ENCODE peak calls at places on chromosomes 13 and 19, in eight cellular contexts. One of them, this sample, is unnamed.

GRCh38 chr19:52473655-52474350 is 20.4 kb downstream of the ZNF578 start:
- DNase-seq in HEK293T: no peak
- DNase-seq in BJ: no peak
- DNase-seq in astrocyte of the hippocampus: no peak
- DNase-seq in stimulated activated CD4-positive, alpha-beta T cell treated with anti-CD3 and anti-CD28 coated beads, Interleukin-12 subunit alpha, Interleukin-12 subunit beta, amount 100 ng/mL, for 4 hours: no peak
- DNase-seq in IMR-90: no peak
- DNase-seq in heart left ventricle: no peak
- DNase-seq in gastrocnemius medialis: no peak
- DNase-seq in this sample: no peak

GRCh38 chr19:45097776-45098520 is 5.0 kb downstream of the PPP1R37 start:
- DNase-seq in HEK293T: no peak
- DNase-seq in BJ: peak; percentile 78
- DNase-seq in astrocyte of the hippocampus: peak; percentile 89
- DNase-seq in stimulated activated CD4-positive, alpha-beta T cell treated with anti-CD3 and anti-CD28 coated beads, Interleukin-12 subunit alpha, Interleukin-12 subunit beta, amount 100 ng/mL, for 4 hours: no peak
- DNase-seq in IMR-90: peak; percentile 98
- DNase-seq in heart left ventricle: no peak
- DNase-seq in gastrocnemius medialis: peak; percentile 90
- DNase-seq in this sample: peak; percentile 84

GRCh38 chr13:77239312-77239711 is 87.6 kb downstream of the MYCBP2 start:
- DNase-seq in HEK293T: no peak
- DNase-seq in BJ: no peak
- DNase-seq in astrocyte of the hippocampus: no peak
- DNase-seq in stimulated activated CD4-positive, alpha-beta T cell treated with anti-CD3 and anti-CD28 coated beads, Interleukin-12 subunit alpha, Interleukin-12 subunit beta, amount 100 ng/mL, for 4 hours: no peak
- DNase-seq in IMR-90: peak; percentile 48
- DNase-seq in heart left ventricle: no peak
- DNase-seq in gastrocnemius medialis: no peak
- DNase-seq in this sample: no peak

GRCh38 chr19:15404780-15405211 is 14.0 kb downstream of the AKAP8L start:
- DNase-seq in HEK293T: no peak
- DNase-seq in BJ: no peak
- DNase-seq in astrocyte of the hippocampus: no peak
- DNase-seq in stimulated activated CD4-positive, alpha-beta T cell treated with anti-CD3 and anti-CD28 coated beads, Interleukin-12 subunit alpha, Interleukin-12 subunit beta, amount 100 ng/mL, for 4 hours: no peak
- DNase-seq in IMR-90: no peak
- DNase-seq in heart left ventricle: no peak
- DNase-seq in gastrocnemius medialis: no peak
- DNase-seq in this sample: no peak

GRCh38 chr19:3814648-3815047 is 28.5 kb upstream of the MATK start:
- DNase-seq in HEK293T: no peak
- DNase-seq in BJ: no peak
- DNase-seq in astrocyte of the hippocampus: no peak
- DNase-seq in stimulated activated CD4-positive, alpha-beta T cell treated with anti-CD3 and anti-CD28 coated beads, Interleukin-12 subunit alpha, Interleukin-12 subunit beta, amount 100 ng/mL, for 4 hours: no peak
- DNase-seq in IMR-90: no peak
- DNase-seq in heart left ventricle: no peak
- DNase-seq in gastrocnemius medialis: no peak
- DNase-seq in this sample: no peak

GRCh38 chr13:51495300-51495699 is 42.5 kb upstream of the INTS6 start:
- DNase-seq in HEK293T: no peak
- DNase-seq in BJ: no peak
- DNase-seq in astrocyte of the hippocampus: no peak
- DNase-seq in stimulated activated CD4-positive, alpha-beta T cell treated with anti-CD3 and anti-CD28 coated beads, Interleukin-12 subunit alpha, Interleukin-12 subunit beta, amount 100 ng/mL, for 4 hours: no peak
- DNase-seq in IMR-90: no peak
- DNase-seq in heart left ventricle: no peak
- DNase-seq in gastrocnemius medialis: no peak
- DNase-seq in this sample: no peak

GRCh38 chr19:10774893-10775292 is 57.0 kb downstream of the DNM2 start:
- DNase-seq in HEK293T: no peak
- DNase-seq in BJ: no peak
- DNase-seq in astrocyte of the hippocampus: no peak
- DNase-seq in stimulated activated CD4-positive, alpha-beta T cell treated with anti-CD3 and anti-CD28 coated beads, Interleukin-12 subunit alpha, Interleukin-12 subunit beta, amount 100 ng/mL, for 4 hours: no peak
- DNase-seq in IMR-90: no peak
- DNase-seq in heart left ventricle: no peak
- DNase-seq in gastrocnemius medialis: no peak
- DNase-seq in this sample: no peak

GRCh38 chr19:43662487-43662886 is 7.5 kb downstream of the PLAUR start:
- DNase-seq in HEK293T: peak; percentile 42
- DNase-seq in BJ: no peak
- DNase-seq in astrocyte of the hippocampus: peak; percentile 36
- DNase-seq in stimulated activated CD4-positive, alpha-beta T cell treated with anti-CD3 and anti-CD28 coated beads, Interleukin-12 subunit alpha, Interleukin-12 subunit beta, amount 100 ng/mL, for 4 hours: no peak
- DNase-seq in IMR-90: no peak
- DNase-seq in heart left ventricle: no peak
- DNase-seq in gastrocnemius medialis: no peak
- DNase-seq in this sample: no peak

GRCh38 chr13:55553736-55554135 is 1587.0 kb upstream of the PRR20A start:
- DNase-seq in HEK293T: no peak
- DNase-seq in BJ: no peak
- DNase-seq in astrocyte of the hippocampus: no peak
- DNase-seq in stimulated activated CD4-positive, alpha-beta T cell treated with anti-CD3 and anti-CD28 coated beads, Interleukin-12 subunit alpha, Interleukin-12 subunit beta, amount 100 ng/mL, for 4 hours: no peak
- DNase-seq in IMR-90: no peak
- DNase-seq in heart left ventricle: no peak
- DNase-seq in gastrocnemius medialis: no peak
- DNase-seq in this sample: no peak

GRCh38 chr13:29893438-29893837 is 43.0 kb upstream of the UBL3 start:
- DNase-seq in HEK293T: no peak
- DNase-seq in BJ: no peak
- DNase-seq in astrocyte of the hippocampus: no peak
- DNase-seq in stimulated activated CD4-positive, alpha-beta T cell treated with anti-CD3 and anti-CD28 coated beads, Interleukin-12 subunit alpha, Interleukin-12 subunit beta, amount 100 ng/mL, for 4 hours: no peak
- DNase-seq in IMR-90: peak; percentile 51
- DNase-seq in heart left ventricle: no peak
- DNase-seq in gastrocnemius medialis: no peak
- DNase-seq in this sample: no peak

GRCh38 chr19:55703790-55704215 is 28.8 kb downstream of the EPN1 start:
- DNase-seq in HEK293T: peak; percentile 39
- DNase-seq in BJ: no peak
- DNase-seq in astrocyte of the hippocampus: peak; percentile 28
- DNase-seq in stimulated activated CD4-positive, alpha-beta T cell treated with anti-CD3 and anti-CD28 coated beads, Interleukin-12 subunit alpha, Interleukin-12 subunit beta, amount 100 ng/mL, for 4 hours: peak; percentile 54
- DNase-seq in IMR-90: no peak
- DNase-seq in heart left ventricle: peak; percentile 77
- DNase-seq in gastrocnemius medialis: no peak
- DNase-seq in this sample: peak; percentile 50

GRCh38 chr19:33294058-33294798 is 8.1 kb downstream of the CEBPA start:
- DNase-seq in HEK293T: no peak
- DNase-seq in BJ: no peak
- DNase-seq in astrocyte of the hippocampus: no peak
- DNase-seq in stimulated activated CD4-positive, alpha-beta T cell treated with anti-CD3 and anti-CD28 coated beads, Interleukin-12 subunit alpha, Interleukin-12 subunit beta, amount 100 ng/mL, for 4 hours: no peak
- DNase-seq in IMR-90: no peak
- DNase-seq in heart left ventricle: peak; percentile 4
- DNase-seq in gastrocnemius medialis: no peak
- DNase-seq in this sample: no peak

GRCh38 chr13:111153977-111154332 is 38.8 kb downstream of the ARHGEF7 start:
- DNase-seq in HEK293T: peak; percentile 17
- DNase-seq in BJ: no peak
- DNase-seq in astrocyte of the hippocampus: no peak
- DNase-seq in stimulated activated CD4-positive, alpha-beta T cell treated with anti-CD3 and anti-CD28 coated beads, Interleukin-12 subunit alpha, Interleukin-12 subunit beta, amount 100 ng/mL, for 4 hours: peak; percentile 40
- DNase-seq in IMR-90: no peak
- DNase-seq in heart left ventricle: peak; percentile 71
- DNase-seq in gastrocnemius medialis: peak; percentile 26
- DNase-seq in this sample: no peak

GRCh38 chr13:26062853-26063444 is 11.1 kb upstream of the SHISA2 start:
- DNase-seq in HEK293T: peak; percentile 18
- DNase-seq in BJ: no peak
- DNase-seq in astrocyte of the hippocampus: peak; percentile 79
- DNase-seq in stimulated activated CD4-positive, alpha-beta T cell treated with anti-CD3 and anti-CD28 coated beads, Interleukin-12 subunit alpha, Interleukin-12 subunit beta, amount 100 ng/mL, for 4 hours: no peak
- DNase-seq in IMR-90: peak; percentile 33
- DNase-seq in heart left ventricle: no peak
- DNase-seq in gastrocnemius medialis: no peak
- DNase-seq in this sample: peak; percentile 53

GRCh38 chr13:111217661-111218060 is 102.6 kb downstream of the ARHGEF7 start:
- DNase-seq in HEK293T: no peak
- DNase-seq in BJ: no peak
- DNase-seq in astrocyte of the hippocampus: no peak
- DNase-seq in stimulated activated CD4-positive, alpha-beta T cell treated with anti-CD3 and anti-CD28 coated beads, Interleukin-12 subunit alpha, Interleukin-12 subunit beta, amount 100 ng/mL, for 4 hours: no peak
- DNase-seq in IMR-90: no peak
- DNase-seq in heart left ventricle: no peak
- DNase-seq in gastrocnemius medialis: no peak
- DNase-seq in this sample: peak; percentile 64

GRCh38 chr19:1273263-1274041 is 1.9 kb upstream of the FAM174C start:
- DNase-seq in HEK293T: no peak
- DNase-seq in BJ: no peak
- DNase-seq in astrocyte of the hippocampus: no peak
- DNase-seq in stimulated activated CD4-positive, alpha-beta T cell treated with anti-CD3 and anti-CD28 coated beads, Interleukin-12 subunit alpha, Interleukin-12 subunit beta, amount 100 ng/mL, for 4 hours: no peak
- DNase-seq in IMR-90: no peak
- DNase-seq in heart left ventricle: no peak
- DNase-seq in gastrocnemius medialis: peak; percentile 76
- DNase-seq in this sample: no peak

GRCh38 chr13:98309569-98310335 is 132.7 kb upstream of the RNF113B start:
- DNase-seq in HEK293T: no peak
- DNase-seq in BJ: no peak
- DNase-seq in astrocyte of the hippocampus: no peak
- DNase-seq in stimulated activated CD4-positive, alpha-beta T cell treated with anti-CD3 and anti-CD28 coated beads, Interleukin-12 subunit alpha, Interleukin-12 subunit beta, amount 100 ng/mL, for 4 hours: no peak
- DNase-seq in IMR-90: no peak
- DNase-seq in heart left ventricle: no peak
- DNase-seq in gastrocnemius medialis: no peak
- DNase-seq in this sample: no peak

GRCh38 chr19:11092181-11092538 is 2.9 kb downstream of the LDLR start:
- DNase-seq in HEK293T: no peak
- DNase-seq in BJ: no peak
- DNase-seq in astrocyte of the hippocampus: peak; percentile 74
- DNase-seq in stimulated activated CD4-positive, alpha-beta T cell treated with anti-CD3 and anti-CD28 coated beads, Interleukin-12 subunit alpha, Interleukin-12 subunit beta, amount 100 ng/mL, for 4 hours: no peak
- DNase-seq in IMR-90: peak; percentile 74
- DNase-seq in heart left ventricle: no peak
- DNase-seq in gastrocnemius medialis: no peak
- DNase-seq in this sample: peak; percentile 29

GRCh38 chr13:65881561-65882155 is 1348.5 kb downstream of the PCDH9 start:
- DNase-seq in HEK293T: no peak
- DNase-seq in BJ: no peak
- DNase-seq in astrocyte of the hippocampus: no peak
- DNase-seq in stimulated activated CD4-positive, alpha-beta T cell treated with anti-CD3 and anti-CD28 coated beads, Interleukin-12 subunit alpha, Interleukin-12 subunit beta, amount 100 ng/mL, for 4 hours: no peak
- DNase-seq in IMR-90: no peak
- DNase-seq in heart left ventricle: no peak
- DNase-seq in gastrocnemius medialis: no peak
- DNase-seq in this sample: no peak

GRCh38 chr19:49801966-49802661 is 11.0 kb downstream of the FUZ start:
- DNase-seq in HEK293T: peak; percentile 63
- DNase-seq in BJ: peak; percentile 29
- DNase-seq in astrocyte of the hippocampus: peak; percentile 95
- DNase-seq in stimulated activated CD4-positive, alpha-beta T cell treated with anti-CD3 and anti-CD28 coated beads, Interleukin-12 subunit alpha, Interleukin-12 subunit beta, amount 100 ng/mL, for 4 hours: no peak
- DNase-seq in IMR-90: peak; percentile 86
- DNase-seq in heart left ventricle: peak; percentile 94
- DNase-seq in gastrocnemius medialis: peak; percentile 82
- DNase-seq in this sample: peak; percentile 90

GRCh38 chr13:102233566-102234208 is 168.2 kb downstream of the FGF14 start:
- DNase-seq in HEK293T: no peak
- DNase-seq in BJ: no peak
- DNase-seq in astrocyte of the hippocampus: no peak
- DNase-seq in stimulated activated CD4-positive, alpha-beta T cell treated with anti-CD3 and anti-CD28 coated beads, Interleukin-12 subunit alpha, Interleukin-12 subunit beta, amount 100 ng/mL, for 4 hours: no peak
- DNase-seq in IMR-90: no peak
- DNase-seq in heart left ventricle: no peak
- DNase-seq in gastrocnemius medialis: no peak
- DNase-seq in this sample: no peak

GRCh38 chr13:78024996-78025395 is 106.4 kb upstream of the EDNRB start:
- DNase-seq in HEK293T: no peak
- DNase-seq in BJ: no peak
- DNase-seq in astrocyte of the hippocampus: no peak
- DNase-seq in stimulated activated CD4-positive, alpha-beta T cell treated with anti-CD3 and anti-CD28 coated beads, Interleukin-12 subunit alpha, Interleukin-12 subunit beta, amount 100 ng/mL, for 4 hours: no peak
- DNase-seq in IMR-90: no peak
- DNase-seq in heart left ventricle: no peak
- DNase-seq in gastrocnemius medialis: no peak
- DNase-seq in this sample: no peak

GRCh38 chr13:45607931-45608330 is 7.6 kb downstream of the ERICH6B start:
- DNase-seq in HEK293T: no peak
- DNase-seq in BJ: no peak
- DNase-seq in astrocyte of the hippocampus: no peak
- DNase-seq in stimulated activated CD4-positive, alpha-beta T cell treated with anti-CD3 and anti-CD28 coated beads, Interleukin-12 subunit alpha, Interleukin-12 subunit beta, amount 100 ng/mL, for 4 hours: no peak
- DNase-seq in IMR-90: no peak
- DNase-seq in heart left ventricle: no peak
- DNase-seq in gastrocnemius medialis: no peak
- DNase-seq in this sample: no peak

GRCh38 chr13:79503069-79503468 is 22.1 kb downstream of the NDFIP2 start:
- DNase-seq in HEK293T: no peak
- DNase-seq in BJ: no peak
- DNase-seq in astrocyte of the hippocampus: no peak
- DNase-seq in stimulated activated CD4-positive, alpha-beta T cell treated with anti-CD3 and anti-CD28 coated beads, Interleukin-12 subunit alpha, Interleukin-12 subunit beta, amount 100 ng/mL, for 4 hours: no peak
- DNase-seq in IMR-90: no peak
- DNase-seq in heart left ventricle: no peak
- DNase-seq in gastrocnemius medialis: no peak
- DNase-seq in this sample: no peak

GRCh38 chr13:32530841-32531253 is 7.7 kb downstream of the N4BP2L2 start:
- DNase-seq in HEK293T: no peak
- DNase-seq in BJ: peak; percentile 35
- DNase-seq in astrocyte of the hippocampus: peak; percentile 69
- DNase-seq in stimulated activated CD4-positive, alpha-beta T cell treated with anti-CD3 and anti-CD28 coated beads, Interleukin-12 subunit alpha, Interleukin-12 subunit beta, amount 100 ng/mL, for 4 hours: no peak
- DNase-seq in IMR-90: peak; percentile 83
- DNase-seq in heart left ventricle: no peak
- DNase-seq in gastrocnemius medialis: peak; percentile 21
- DNase-seq in this sample: peak; percentile 29

This sample was measured in mucosa of gallbladder.